ENCODE peak calls at places on chromosomes 11 and 22, in four cellular contexts. One of them, this sample, is unnamed.

GRCh38 chr11:65183201-65183891 is 1.6 kb downstream of the CAPN1 start:
- DNase-seq in PC-3: peak
- DNase-seq in coronary artery: no peak
- DNase-seq in GM20000: no peak
- DNase-seq in this sample: no peak

GRCh38 chr11:56932572-56933235 is 56.0 kb upstream of the OR5AK2 start:
- DNase-seq in PC-3: peak
- DNase-seq in coronary artery: no peak
- DNase-seq in GM20000: no peak
- DNase-seq in this sample: no peak

GRCh38 chr11:36211735-36212430 is 77.3 kb downstream of the COMMD9 start:
- DNase-seq in PC-3: no peak
- DNase-seq in coronary artery: no peak
- DNase-seq in GM20000: no peak
- DNase-seq in this sample: no peak

GRCh38 chr11:107791343-107792048 is 67.1 kb downstream of the SLC35F2 start:
- DNase-seq in PC-3: no peak
- DNase-seq in coronary artery: no peak
- DNase-seq in GM20000: no peak
- DNase-seq in this sample: no peak

GRCh38 chr22:44734278-44734677 is 18.1 kb upstream of the ARHGAP8 start:
- DNase-seq in PC-3: no peak
- DNase-seq in coronary artery: no peak
- DNase-seq in GM20000: no peak
- DNase-seq in this sample: no peak

GRCh38 chr11:120215634-120216033 is 4.8 kb downstream of the OAF start:
- DNase-seq in PC-3: peak
- DNase-seq in coronary artery: no peak
- DNase-seq in GM20000: no peak
- DNase-seq in this sample: peak

GRCh38 chr22:45768490-45768889 is 96.9 kb downstream of the ATXN10 start:
- DNase-seq in PC-3: no peak
- DNase-seq in coronary artery: no peak
- DNase-seq in GM20000: no peak
- DNase-seq in this sample: no peak

GRCh38 chr22:34429314-34429713 is 509.0 kb upstream of the LARGE1 start:
- DNase-seq in PC-3: peak
- DNase-seq in coronary artery: no peak
- DNase-seq in GM20000: no peak
- DNase-seq in this sample: no peak

GRCh38 chr22:22422629-22423112 is 85.9 kb downstream of the ZNF280B start:
- DNase-seq in PC-3: peak
- DNase-seq in coronary artery: no peak
- DNase-seq in GM20000: peak
- DNase-seq in this sample: peak

GRCh38 chr11:44823006-44823405 is 96.2 kb downstream of the TSPAN18 start:
- DNase-seq in PC-3: no peak
- DNase-seq in coronary artery: no peak
- DNase-seq in GM20000: no peak
- DNase-seq in this sample: no peak

GRCh38 chr11:60919956-60920355 is 4.3 kb upstream of the TMEM132A start:
- DNase-seq in PC-3: no peak
- DNase-seq in coronary artery: no peak
- DNase-seq in GM20000: no peak
- DNase-seq in this sample: no peak

This sample was measured in endothelial cell of umbilical vein.